ENCODE peak calls at places on chromosome 14, in seven cellular contexts. I is NCI-H1417 treated with DMSO at 0.1 percent for 48 hours; G is stimulated activated CD4-positive, alpha-beta T cell treated with anti-CD3 and anti-CD28 coated beads, Interleukin-15, amount 100 ng/mL, for 24 hours; H is spleen; M is anterior cingulate cortex; V is hepatic stellate cell; L is CD14-positive monocyte. P is an unnamed sample.

GRCh38 chr14:96583605-96584041 is 81.4 kb downstream of the PAPOLA start:
- DNase-seq in G (no peak), H (peak), V (peak), M (no peak), I (no peak), L (no peak), P (no peak)

GRCh38 chr14:44109041-44109440 is 398.0 kb downstream of the FSCB start:
- DNase-seq in I (no peak), V (no peak), H (no peak), L (no peak), M (no peak), G (no peak), P (no peak)

GRCh38 chr14:58752782-58753181 is 115.0 kb downstream of the DACT1 start:
- DNase-seq in H (peak), I (no peak), L (peak), G (no peak), V (no peak), M (peak), P (no peak)

GRCh38 chr14:82146846-82147245 is 613.2 kb upstream of the SEL1L start:
- DNase-seq in I (no peak), M (no peak), G (no peak), V (no peak), L (no peak), H (no peak), P (no peak)

GRCh38 chr14:61252354-61253063 is 28.6 kb downstream of the TMEM30B start:
- DNase-seq in V (peak), M (peak), H (no peak), G (peak), L (peak), I (peak), P (peak)

GRCh38 chr14:85316701-85317100 is 213.2 kb upstream of the FLRT2 start:
- DNase-seq in H (no peak), L (no peak), V (no peak), G (no peak), I (no peak), M (no peak), P (peak)

GRCh38 chr14:100621806-100622205 is 34.6 kb upstream of the BEGAIN start:
- DNase-seq in M (no peak), V (no peak), H (peak), I (no peak), L (no peak), G (no peak), P (no peak)

GRCh38 chr14:92540472-92541048 is 27.0 kb downstream of the RIN3 start:
- DNase-seq in G (no peak), M (peak), H (no peak), V (peak), L (peak), I (no peak), P (peak)

GRCh38 chr14:20295067-20295466 is 10.7 kb downstream of the TTC5 start:
- DNase-seq in M (no peak), G (no peak), H (no peak), V (no peak), I (no peak), L (no peak), P (no peak)

GRCh38 chr14:87494010-87494409 is 499.0 kb downstream of the GALC start:
- DNase-seq in I (no peak), G (no peak), V (no peak), L (no peak), M (no peak), H (no peak), P (no peak)

GRCh38 chr14:50943261-50943942 is 881 bp downstream of the PYGL start:
- DNase-seq in M (no peak), V (no peak), L (no peak), H (peak), I (no peak), G (no peak), P (peak)

GRCh38 chr14:26370118-26370517 is 227.7 kb downstream of the NOVA1 start:
- DNase-seq in V (no peak), I (no peak), G (no peak), M (no peak), H (no peak), L (no peak), P (no peak)

P was measured in ELR.